ENCODE peak calls at places on chromosomes 1 and 21, in seven cellular contexts. S is astrocyte of the spinal cord; A is IMR-90; C is K562; W is CD4-positive, alpha-beta T cell; Y is astrocyte; T is GM06990. B is an unnamed sample.

GRCh38 chr1:156600733-156601121 is 552 bp downstream of the GPATCH4 start:
- DNase-seq in S (no peak), A (no peak), C (no peak), W (no peak), Y (no peak), T (no peak), B (no peak)

GRCh38 chr1:20449736-20450311 is 36.2 kb downstream of the CAMK2N1 start:
- DNase-seq in S (no peak), A (peak), C (no peak), W (no peak), Y (peak), T (no peak), B (no peak)

GRCh38 chr1:93662481-93663190 is 19.0 kb downstream of the BCAR3 start:
- DNase-seq in S (no peak), A (peak), C (no peak), W (no peak), Y (peak), T (no peak), B (no peak)

GRCh38 chr1:6890686-6891085 is 105.4 kb downstream of the CAMTA1 start:
- DNase-seq in S (no peak), A (no peak), C (no peak), W (no peak), Y (no peak), T (no peak), B (no peak)

GRCh38 chr1:38558055-38558454 is 301.5 kb downstream of the RRAGC start:
- DNase-seq in S (no peak), A (no peak), C (no peak), W (no peak), Y (no peak), T (no peak), B (no peak)

GRCh38 chr1:212162635-212163034 is 122.6 kb upstream of the PPP2R5A start:
- DNase-seq in S (peak), A (peak), C (no peak), W (peak), Y (peak), T (peak), B (no peak)

GRCh38 chr21:33874161-33874560 is 41.4 kb downstream of the ATP5PO start:
- DNase-seq in S (no peak), A (no peak), C (no peak), W (no peak), Y (no peak), T (no peak), B (no peak)

GRCh38 chr1:66353207-66353606 is 180.7 kb upstream of the SGIP1 start:
- DNase-seq in S (no peak), A (no peak), C (no peak), W (no peak), Y (no peak), T (no peak), B (peak)

GRCh38 chr1:248225537-248225936 is 5.7 kb upstream of the OR2M4 start:
- DNase-seq in S (no peak), A (no peak), C (no peak), W (no peak), Y (no peak), T (no peak), B (no peak)

GRCh38 chr1:167642501-167642826 is 12.4 kb downstream of the RCSD1 start:
- DNase-seq in S (no peak), A (no peak), C (no peak), W (no peak), Y (no peak), T (no peak), B (no peak)

GRCh38 chr1:44406761-44407429 is 1.8 kb downstream of the RNF220 start:
- DNase-seq in S (no peak), A (no peak), C (no peak), W (no peak), Y (no peak), T (peak), B (peak)

GRCh38 chr1:197083474-197083873 is 16.4 kb upstream of the F13B start:
- DNase-seq in S (no peak), A (no peak), C (no peak), W (no peak), Y (no peak), T (no peak), B (no peak)

GRCh38 chr1:13430495-13430894 is 20.2 kb downstream of the PRAMEF20 start:
- DNase-seq in S (no peak), A (no peak), C (no peak), W (no peak), Y (no peak), T (no peak), B (no peak)

GRCh38 chr21:37071561-37072238 is 1.2 kb downstream of the PIGP start:
- DNase-seq in S (peak), A (peak), C (peak), W (no peak), Y (peak), T (peak), B (no peak)

GRCh38 chr1:189904509-189904908 is 573.2 kb downstream of the BRINP3 start:
- DNase-seq in S (no peak), A (no peak), C (no peak), W (no peak), Y (no peak), T (no peak), B (no peak)

GRCh38 chr21:45187646-45188045 is 100.0 kb downstream of the POFUT2 start:
- DNase-seq in S (no peak), A (no peak), C (no peak), W (no peak), Y (no peak), T (no peak), B (no peak)

GRCh38 chr21:45186709-45187108 is 101.0 kb downstream of the POFUT2 start:
- DNase-seq in S (no peak), A (no peak), C (no peak), W (no peak), Y (no peak), T (no peak), B (no peak)

GRCh38 chr21:45190013-45190412 is 97.7 kb downstream of the POFUT2 start:
- DNase-seq in S (no peak), A (no peak), C (no peak), W (no peak), Y (no peak), T (no peak), B (no peak)

DNA sequence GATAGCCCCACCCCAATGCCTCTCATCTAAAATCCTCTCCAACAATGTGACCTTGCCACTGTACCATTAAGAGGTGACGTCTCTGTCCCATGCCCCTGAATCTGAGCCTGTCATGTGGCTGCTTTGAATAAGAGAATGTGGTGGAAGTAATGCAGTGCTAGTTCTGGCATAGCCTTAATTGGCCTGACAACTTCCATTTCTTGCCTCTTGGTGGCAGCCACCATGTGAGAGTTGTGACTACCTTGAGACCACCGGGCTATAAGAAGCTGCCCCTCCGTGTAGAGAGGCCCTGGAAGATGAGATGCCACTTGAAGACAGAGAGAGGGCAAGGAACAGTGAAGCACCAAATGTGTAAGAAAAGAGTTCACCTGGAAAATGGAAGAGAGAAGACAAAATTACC is 95.4 kb downstream of the POFUT2 start:
- DNase-seq in S (no peak), A (no peak), C (no peak), W (no peak), Y (no peak), T (no peak), B (no peak)
- TF ChIP-seq CTCF in S (no peak), A (no peak), C (no peak), W (no peak), Y (no peak), T (peak), B (no peak)

DNA sequence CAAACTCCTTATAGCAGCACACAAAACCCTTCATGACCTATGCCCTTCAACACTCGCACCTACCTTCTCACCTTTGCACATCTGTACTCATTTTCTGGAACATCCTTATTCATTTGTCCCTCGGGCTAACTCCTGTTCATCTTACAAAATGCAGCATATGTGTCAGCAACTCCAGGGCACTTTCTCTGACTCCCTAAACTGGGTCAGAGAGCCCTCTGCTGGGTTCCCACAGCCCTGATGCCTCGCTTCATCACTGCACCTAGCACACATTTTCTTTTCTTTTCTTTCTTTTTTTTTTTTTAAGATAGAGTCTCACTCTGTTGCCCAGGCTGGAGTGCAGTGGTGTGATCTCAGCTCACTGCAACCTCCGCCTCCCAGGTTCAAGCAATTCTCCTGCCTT is 54.0 kb downstream of the RAB3B start:
- DNase-seq in S (no peak), A (peak), C (no peak), W (no peak), Y (no peak), T (no peak), B (no peak)
- TF ChIP-seq CTCF in S (peak), A (no peak), C (peak), W (no peak), Y (no peak), T (no peak), B (no peak)

GRCh38 chr1:204532832-204533231 is 16.6 kb downstream of the MDM4 start:
- DNase-seq in S (no peak), A (no peak), C (peak), W (no peak), Y (no peak), T (no peak), B (no peak)

GRCh38 chr1:204528677-204529076 is 12.5 kb downstream of the MDM4 start:
- DNase-seq in S (no peak), A (no peak), C (no peak), W (no peak), Y (no peak), T (no peak), B (no peak)

GRCh38 chr1:204530932-204531331 is 14.7 kb downstream of the MDM4 start:
- DNase-seq in S (no peak), A (peak), C (no peak), W (no peak), Y (no peak), T (peak), B (no peak)

GRCh38 chr1:204528241-204528640 is 12.0 kb downstream of the MDM4 start:
- DNase-seq in S (no peak), A (no peak), C (no peak), W (no peak), Y (no peak), T (no peak), B (no peak)

GRCh38 chr1:204529371-204529895 is 13.2 kb downstream of the MDM4 start:
- DNase-seq in S (no peak), A (no peak), C (no peak), W (no peak), Y (no peak), T (no peak), B (no peak)
- TF ChIP-seq CTCF in S (no peak), A (no peak), C (peak), W (no peak), Y (no peak), T (peak), B (no peak)

GRCh38 chr1:57544345-57544744 is 120.5 kb upstream of the DAB1 start:
- DNase-seq in S (no peak), A (no peak), C (no peak), W (no peak), Y (no peak), T (no peak), B (no peak)

GRCh38 chr1:57550092-57550491 is 126.2 kb upstream of the DAB1 start:
- DNase-seq in S (no peak), A (no peak), C (no peak), W (no peak), Y (no peak), T (no peak), B (no peak)

GRCh38 chr1:57549280-57549679 is 125.4 kb upstream of the DAB1 start:
- DNase-seq in S (no peak), A (no peak), C (no peak), W (no peak), Y (no peak), T (no peak), B (no peak)

GRCh38 chr1:57546527-57546926 is 122.7 kb upstream of the DAB1 start:
- DNase-seq in S (no peak), A (no peak), C (no peak), W (no peak), Y (no peak), T (no peak), B (no peak)

DNA sequence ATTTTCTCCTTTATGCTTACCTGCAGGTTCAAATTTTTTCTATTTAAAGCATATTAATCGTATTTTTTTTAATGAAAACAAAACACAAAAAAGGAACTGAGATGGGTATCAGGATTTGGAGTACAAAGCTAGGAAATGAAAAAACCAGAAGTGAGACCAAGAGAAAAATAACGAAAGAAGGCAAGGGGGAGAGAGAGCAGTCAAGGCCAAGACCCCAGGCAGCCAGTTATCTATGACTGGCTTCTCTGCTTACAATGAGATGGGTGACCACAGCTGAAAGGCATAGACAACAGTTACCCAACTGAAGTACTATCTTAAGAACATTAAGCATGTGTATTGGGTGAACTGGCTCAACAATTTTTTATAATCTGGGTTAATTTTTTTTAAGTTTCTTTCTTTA is 123.1 kb upstream of the DAB1 start:
- DNase-seq in S (no peak), A (no peak), C (no peak), W (no peak), Y (no peak), T (no peak), B (no peak)
- TF ChIP-seq CTCF in S (no peak), A (no peak), C (no peak), W (no peak), Y (no peak), T (no peak), B (no peak)